ENCODE peak calls at places on chromosomes 4 and X, in six cellular contexts. G is osteoblast, J is neural progenitor cell, P is testis, B is mucosa of descending colon, I is heart right ventricle. F is an unnamed sample. For H3K4me1, the result is how much of the 10 kb centered on the place peaks cover.

GRCh38 chr4:120406960-120407359 is 340.3 kb upstream of the MAD2L1 start:
- DNase-seq in G (no peak), J (no peak), P (no peak), B (no peak), I (no peak), F (no peak)

GRCh38 chr4:162853788-162854187 is 312.9 kb downstream of the NAF1 start:
- DNase-seq in G (no peak), J (no peak), P (no peak), B (no peak), I (no peak), F (no peak)

GRCh38 chrX:49829016-49829415 is at the start of gene PAGE4:
- DNase-seq in G (no peak), J (no peak), P (peak), B (no peak), I (no peak), F (no peak)

GRCh38 chrX:35622021-35622420 is 176.1 kb upstream of the MAGEB16 start:
- DNase-seq in G (no peak), J (no peak), P (no peak), B (no peak), I (no peak), F (no peak)

GRCh38 chrX:42783456-42783855 is 5.5 kb upstream of the PPP1R2C start:
- DNase-seq in G (no peak), J (no peak), P (no peak), B (no peak), I (no peak), F (no peak)

GRCh38 chr4:152181150-152181549 is 354.7 kb downstream of the FBXW7 start:
- DNase-seq in G (no peak), J (no peak), P (no peak), B (no peak), I (no peak), F (no peak)

GRCh38 chr4:103050736-103051436 is 25.7 kb downstream of the SLC9B2 start:
- DNase-seq in G (peak), J (no peak), P (no peak), B (no peak), I (no peak), F (no peak)

GRCh38 chr4:116668190-116668589 is 417.2 kb downstream of the TRAM1L1 start:
- DNase-seq in G (no peak), J (peak), P (no peak), B (no peak), I (no peak), F (peak)

GRCh38 chrX:13697440-13697839 is 8.5 kb downstream of the RAB9A start:
- DNase-seq in G (no peak), J (no peak), P (no peak), B (no peak), I (no peak), F (no peak)

GRCh38 chrX:16671005-16671404 is 21.0 kb downstream of the S100G start:
- DNase-seq in G (peak), J (peak), P (peak), B (peak), I (no peak), F (peak)

GRCh38 chr4:55491486-55491885 is 55.2 kb downstream of the CLOCK start:
- DNase-seq in G (no peak), J (no peak), P (no peak), B (no peak), I (no peak), F (no peak)

GRCh38 chrX:19953145-19953544 is 37.7 kb downstream of the BCLAF3 start:
- DNase-seq in G (no peak), J (no peak), P (no peak), B (no peak), I (no peak), F (no peak)

GRCh38 chr4:84697615-84698201 is 114.8 kb downstream of the CDS1 start:
- DNase-seq in G (peak), J (no peak), P (no peak), B (no peak), I (no peak), F (no peak)

GRCh38 chr4:10057023-10057395 is 35.7 kb upstream of the SLC2A9 start:
- DNase-seq in G (no peak), J (no peak), P (no peak), B (no peak), I (no peak), F (no peak)

GRCh38 chrX:118726887-118727685 is at the start of gene IL13RA1:
- DNase-seq in G (peak), J (peak), P (peak), B (peak), I (peak), F (peak)

GRCh38 chr4:159269956-159270355 is 167.1 kb downstream of the RAPGEF2 start:
- DNase-seq in G (no peak), J (no peak), P (no peak), B (no peak), I (no peak), F (no peak)

GRCh38 chr4:121070696-121071639 is 1.4 kb downstream of the NDNF start:
- DNase-seq in G (peak), J (peak), P (peak), B (peak), I (peak), F (peak)

GRCh38 chr4:1289232-1290164 is at the start of gene MAEA:
- DNase-seq in G (peak), J (peak), P (peak), B (peak), I (peak), F (peak)
- H3K4me1 ChIP-seq in G (under half), J (under half), P (under half), B (under half), I (under half), F (under half)

DNA sequence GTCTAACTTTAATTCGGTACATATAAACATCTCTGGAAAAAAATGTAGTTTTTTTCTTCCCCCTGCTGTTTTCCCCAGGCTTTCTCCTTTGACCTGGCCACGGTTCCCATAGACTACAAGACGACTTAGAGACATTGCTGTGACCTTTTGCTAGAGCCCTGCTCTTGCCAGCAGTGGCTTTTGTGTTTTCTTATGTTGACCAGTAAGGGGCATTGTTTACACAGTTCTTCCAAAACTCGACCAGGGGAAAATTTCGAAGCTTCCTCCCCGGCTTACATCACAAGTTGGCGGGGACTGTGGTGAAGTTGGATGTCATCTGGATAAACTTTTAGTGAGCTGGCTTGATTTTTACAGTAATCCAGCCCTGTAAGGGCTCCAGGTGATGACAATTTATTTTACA is 9.3 kb downstream of the CCDC160 start:
- DNase-seq in G (no peak), J (peak), P (peak), B (no peak), I (no peak), F (peak)
- H3K4me1 ChIP-seq in G (under half), J (under half), P (under half), B (under half), I (under half), F (under half)

GRCh38 chr4:148065069-148065468 is 333.2 kb downstream of the ARHGAP10 start:
- DNase-seq in G (peak), J (no peak), P (no peak), B (no peak), I (no peak), F (no peak)
- H3K4me1 ChIP-seq in G (under half), J (under half), P (under half), B (under half), I (half or more), F (under half)

GRCh38 chrX:68695206-68695845 is 47.9 kb downstream of the STARD8 start:
- DNase-seq in G (peak), J (no peak), P (no peak), B (no peak), I (no peak), F (no peak)
- H3K4me1 ChIP-seq in G (under half), J (under half), P (under half), B (under half), I (under half), F (under half)

GRCh38 chr4:2931765-2932560 is 31.2 kb downstream of the NOP14 start:
- DNase-seq in G (peak), J (no peak), P (no peak), B (peak), I (peak), F (no peak)

GRCh38 chr4:2933566-2934076 is 29.6 kb downstream of the NOP14 start:
- DNase-seq in G (peak), J (no peak), P (no peak), B (no peak), I (no peak), F (no peak)

GRCh38 chr4:2934077-2934812 is 29.0 kb downstream of the NOP14 start:
- DNase-seq in G (peak), J (peak), P (peak), B (peak), I (peak), F (peak)

GRCh38 chr4:2932561-2932950 is 30.6 kb downstream of the NOP14 start:
- DNase-seq in G (no peak), J (no peak), P (no peak), B (no peak), I (peak), F (no peak)

DNA sequence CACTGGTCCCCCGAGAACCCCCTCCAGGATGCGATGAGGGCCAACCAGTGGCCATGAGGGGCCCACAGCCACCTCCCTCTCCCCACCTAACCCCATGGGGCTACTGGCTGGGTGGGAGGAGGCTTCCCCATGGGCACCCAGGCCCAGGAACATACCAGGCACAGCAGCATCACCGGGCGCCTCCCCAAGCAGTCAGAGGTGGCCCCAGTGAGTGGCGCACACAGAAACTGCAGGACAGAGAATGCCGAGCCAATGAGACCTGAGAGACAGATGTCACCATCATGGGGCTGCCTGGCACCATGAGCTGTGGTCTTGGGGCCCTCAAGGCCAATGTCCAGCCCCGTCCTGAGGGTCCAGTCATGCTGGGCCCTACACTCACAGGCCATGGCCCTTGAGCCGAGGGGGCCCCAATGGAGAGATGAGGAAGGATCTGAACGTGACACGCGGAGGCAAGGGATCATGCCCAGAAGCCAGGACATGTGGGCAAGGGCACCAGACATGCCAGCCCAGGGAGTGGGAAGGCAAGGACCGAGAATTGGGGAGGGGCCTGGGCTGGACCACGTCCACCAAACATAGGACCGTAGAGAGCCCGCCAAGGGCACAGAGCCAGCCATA is 30.1 kb downstream of the NOP14 start:
- DNase-seq in G (peak), J (no peak), P (no peak), B (no peak), I (peak), F (no peak)
- H3K4me1 ChIP-seq in G (under half), J (under half), P (under half), B (under half), I (under half), F (under half)

GRCh38 chr4:143354990-143355389 is 18.3 kb downstream of the GAB1 start:
- DNase-seq in G (no peak), J (no peak), P (peak), B (peak), I (no peak), F (no peak)
- H3K4me1 ChIP-seq in G (under half), J (under half), P (half or more), B (half or more), I (half or more), F (under half)

GRCh38 chr4:8186883-8187282 is 12.2 kb upstream of the SH3TC1 start:
- DNase-seq in G (peak), J (no peak), P (no peak), B (no peak), I (no peak), F (no peak)
- H3K4me1 ChIP-seq in G (half or more), J (under half), P (under half), B (under half), I (half or more), F (half or more)

GRCh38 chr4:2813446-2814405 is 20.8 kb downstream of the SH3BP2 start:
- DNase-seq in G (no peak), J (no peak), P (no peak), B (no peak), I (no peak), F (no peak)

GRCh38 chr4:2816401-2816954 is 23.6 kb downstream of the SH3BP2 start:
- DNase-seq in G (no peak), J (no peak), P (no peak), B (no peak), I (no peak), F (no peak)

GRCh38 chr4:2812600-2812932 is 19.7 kb downstream of the SH3BP2 start:
- DNase-seq in G (no peak), J (no peak), P (no peak), B (no peak), I (no peak), F (no peak)

GRCh38 chr4:2812985-2813384 is 20.1 kb downstream of the SH3BP2 start:
- DNase-seq in G (no peak), J (no peak), P (no peak), B (no peak), I (no peak), F (peak)

GRCh38 chr4:2814627-2815026 is 21.7 kb downstream of the SH3BP2 start:
- DNase-seq in G (no peak), J (no peak), P (no peak), B (no peak), I (no peak), F (no peak)
- H3K4me1 ChIP-seq in G (under half), J (under half), P (under half), B (under half), I (half or more), F (under half)

GRCh38 chrX:38654302-38654701 is 93.0 kb downstream of the TSPAN7 start:
- DNase-seq in G (no peak), J (peak), P (peak), B (no peak), I (no peak), F (peak)
- H3K4me1 ChIP-seq in G (under half), J (under half), P (under half), B (under half), I (under half), F (under half)